ENCODE peak calls at places on chromosome 11, in eight cellular contexts. L is HCT116, P is body of pancreas, O is ovary, J is GM12891, C is erythroblast, Q is transverse colon, B is adrenal gland. F is an unnamed sample.
A peak's percentile ranks its signal among the peaks of the same experiment; 100 is the strongest.

GRCh38 chr11:28146123-28146751 is 38.0 kb downstream of the METTL15 start:
- DNase-seq in L (peak; percentile 90), P (peak; percentile 18), O (no peak), J (no peak), C (no peak), Q (no peak), B (peak; percentile 48), F (peak; percentile 6)

GRCh38 chr11:116309446-116309845 is 463.3 kb downstream of the BUD13 start:
- DNase-seq in L (no peak), P (no peak), O (no peak), J (no peak), C (no peak), Q (no peak), B (no peak), F (no peak)

GRCh38 chr11:68508425-68508824 is 47.9 kb downstream of the PPP6R3 start:
- DNase-seq in L (no peak), P (no peak), O (no peak), J (no peak), C (no peak), Q (no peak), B (no peak), F (no peak)

GRCh38 chr11:7910389-7910788 is 20.7 kb downstream of the OR10A6 start:
- DNase-seq in L (no peak), P (no peak), O (no peak), J (no peak), C (no peak), Q (no peak), B (no peak), F (no peak)

GRCh38 chr11:10540546-10540914 is 457 bp downstream of the RNF141 start:
- DNase-seq in L (no peak), P (peak; percentile 74), O (no peak), J (no peak), C (peak; percentile 72), Q (no peak), B (peak; percentile 62), F (no peak)

GRCh38 chr11:70141490-70142014 is 61.5 kb upstream of the FADD start:
- DNase-seq in L (no peak), P (no peak), O (no peak), J (no peak), C (no peak), Q (no peak), B (no peak), F (no peak)

GRCh38 chr11:124398924-124399323 is at the start of gene OR8B3:
- DNase-seq in L (no peak), P (no peak), O (no peak), J (no peak), C (no peak), Q (no peak), B (no peak), F (no peak)

GRCh38 chr11:95257596-95257995 is 26.6 kb upstream of the SESN3 start:
- DNase-seq in L (no peak), P (no peak), O (no peak), J (no peak), C (no peak), Q (no peak), B (no peak), F (no peak)

GRCh38 chr11:13367115-13367514 is 89.5 kb downstream of the BMAL1 start:
- DNase-seq in L (no peak), P (no peak), O (no peak), J (no peak), C (no peak), Q (no peak), B (no peak), F (no peak)

GRCh38 chr11:47590026-47590861 is 3.8 kb downstream of the FAM180B start:
- DNase-seq in L (no peak), P (no peak), O (peak; percentile 74), J (no peak), C (no peak), Q (no peak), B (no peak), F (no peak)

GRCh38 chr11:110295487-110296225 is 758 bp downstream of the RDX start:
- DNase-seq in L (no peak), P (peak; percentile 60), O (peak; percentile 74), J (peak; percentile 62), C (peak; percentile 79), Q (peak; percentile 58), B (peak; percentile 39), F (no peak)

GRCh38 chr11:116162086-116162485 is 610.7 kb downstream of the BUD13 start:
- DNase-seq in L (no peak), P (no peak), O (no peak), J (no peak), C (no peak), Q (no peak), B (no peak), F (no peak)

GRCh38 chr11:96464695-96465307 is 75.0 kb downstream of the JRKL start:
- DNase-seq in L (peak; percentile 67), P (no peak), O (no peak), J (peak; percentile 38), C (peak; percentile 62), Q (no peak), B (no peak), F (peak; percentile 19)

GRCh38 chr11:27703453-27703852 is 3.2 kb upstream of the BDNF start:
- DNase-seq in L (no peak), P (no peak), O (no peak), J (no peak), C (no peak), Q (no peak), B (no peak), F (no peak)

GRCh38 chr11:45092901-45093760 is 53.3 kb upstream of the PRDM11 start:
- DNase-seq in L (no peak), P (no peak), O (no peak), J (no peak), C (peak; percentile 14), Q (no peak), B (peak; percentile 11), F (no peak)

GRCh38 chr11:35016939-35017338 is 100.5 kb downstream of the PDHX start:
- DNase-seq in L (no peak), P (no peak), O (no peak), J (no peak), C (no peak), Q (no peak), B (no peak), F (no peak)
- TF ChIP-seq POLR2A in L (no peak), P (no peak), O (no peak), J (no peak), C (no peak), Q (no peak), B (no peak), F (no peak)

GRCh38 chr11:65428578-65429068 is 6.0 kb downstream of the NEAT1 start:
- DNase-seq in L (no peak), P (no peak), O (no peak), J (no peak), C (no peak), Q (peak; percentile 73), B (peak; percentile 54), F (no peak)
- TF ChIP-seq POLR2A in L (no peak), P (no peak), O (no peak), J (peak; percentile 52), C (no peak), Q (peak; percentile 32), B (no peak), F (peak; percentile 28)

GRCh38 chr11:19813158-19813879 is 100.7 kb downstream of the NAV2 start:
- DNase-seq in L (no peak), P (no peak), O (no peak), J (no peak), C (no peak), Q (no peak), B (no peak), F (no peak)
- TF ChIP-seq POLR2A in L (no peak), P (no peak), O (no peak), J (no peak), C (no peak), Q (no peak), B (no peak), F (no peak)

GRCh38 chr11:2532704-2533641 is 88.2 kb downstream of the KCNQ1 start:
- DNase-seq in L (peak; percentile 89), P (peak; percentile 92), O (peak; percentile 97), J (peak; percentile 93), C (peak; percentile 88), Q (peak; percentile 93), B (peak; percentile 88), F (peak; percentile 77)
- TF ChIP-seq POLR2A in L (no peak), P (no peak), O (peak; percentile 42), J (no peak), C (no peak), Q (no peak), B (peak; percentile 9), F (no peak)

DNA sequence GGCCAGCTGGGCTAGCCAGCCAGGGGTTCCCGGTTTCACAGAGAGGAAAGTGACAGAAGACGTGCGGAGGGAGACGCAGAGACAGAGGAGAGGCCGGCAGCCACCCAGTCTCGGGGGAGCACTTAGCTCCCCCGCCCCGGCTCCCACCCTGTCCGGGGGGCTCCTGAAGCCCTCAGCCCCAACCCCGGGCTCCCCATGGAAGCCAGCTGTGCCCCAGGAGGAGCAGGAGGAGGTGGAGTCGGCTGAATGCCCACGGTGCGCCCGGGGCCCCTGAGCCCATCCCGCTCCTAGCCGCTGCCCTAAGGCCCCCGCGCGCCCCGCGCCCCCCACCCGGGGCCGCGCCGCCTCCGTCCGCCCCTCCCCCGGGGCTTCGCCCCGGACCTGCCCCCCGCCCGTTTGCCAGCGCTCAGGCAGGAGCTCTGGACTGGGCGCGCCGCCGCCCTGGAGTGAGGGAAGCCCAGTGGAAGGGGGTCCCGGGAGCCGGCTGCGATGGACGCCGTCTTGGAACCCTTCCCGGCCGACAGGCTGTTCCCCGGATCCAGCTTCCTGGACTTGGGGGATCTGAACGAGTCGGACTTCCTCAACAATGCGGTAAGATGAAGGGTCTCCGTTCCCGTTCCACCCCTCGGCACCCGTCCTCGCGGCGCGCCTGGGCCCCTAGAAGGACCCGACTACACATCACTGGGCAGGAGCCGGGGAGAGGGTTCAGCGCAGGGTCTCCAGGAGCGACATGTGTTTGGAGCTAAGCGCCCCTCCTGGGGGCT is at the start of gene CREB3L1:
- DNase-seq in L (no peak), P (no peak), O (peak; percentile 49), J (no peak), C (no peak), Q (peak; percentile 81), B (peak; percentile 82), F (no peak)
- TF ChIP-seq POLR2A in L (no peak), P (peak; percentile 94), O (no peak), J (no peak), C (peak; percentile 39), Q (peak; percentile 75), B (peak; percentile 81), F (peak; percentile 86)